ENCODE peak calls at places on chromosomes 13 and 19, in eight cellular contexts. I, E, F, N, Q, B, V and Z are unnamed samples.

GRCh38 chr13:40558656-40559055 is 107.8 kb downstream of the FOXO1 start:
- DNase-seq in I (no peak), E (no peak), F (no peak), N (no peak), Q (peak), B (no peak), V (no peak), Z (no peak)

GRCh38 chr19:9970481-9970880 is 34.2 kb upstream of the OLFM2 start:
- DNase-seq in I (no peak), E (no peak), F (no peak), N (no peak), Q (no peak), B (no peak), V (no peak), Z (no peak)

GRCh38 chr13:29428310-29428991 is 167.0 kb downstream of the SLC7A1 start:
- DNase-seq in I (no peak), E (no peak), F (no peak), N (no peak), Q (no peak), B (no peak), V (no peak), Z (no peak)

GRCh38 chr19:28705008-28705407 is 507.9 kb downstream of the UQCRFS1 start:
- DNase-seq in I (no peak), E (no peak), F (no peak), N (peak), Q (peak), B (peak), V (no peak), Z (no peak)

GRCh38 chr13:111216166-111216960 is 101.3 kb downstream of the ARHGEF7 start:
- DNase-seq in I (no peak), E (no peak), F (no peak), N (peak), Q (peak), B (peak), V (no peak), Z (no peak)

GRCh38 chr19:33373701-33374405 is at the start of gene CEBPG:
- DNase-seq in I (no peak), E (no peak), F (peak), N (peak), Q (peak), B (peak), V (peak), Z (no peak)

GRCh38 chr19:27966390-27966816 is 1246.5 kb downstream of the UQCRFS1 start:
- DNase-seq in I (no peak), E (no peak), F (no peak), N (peak), Q (peak), B (peak), V (no peak), Z (no peak)

GRCh38 chr19:35955881-35956634 is 19.9 kb downstream of the LRFN3 start:
- DNase-seq in I (no peak), E (no peak), F (no peak), N (no peak), Q (no peak), B (no peak), V (no peak), Z (no peak)

GRCh38 chr13:111789420-111789819 is 277.5 kb upstream of the SOX1 start:
- DNase-seq in I (no peak), E (no peak), F (peak), N (no peak), Q (no peak), B (no peak), V (no peak), Z (no peak)

GRCh38 chr13:77509221-77509620 is 26.3 kb upstream of the SCEL start:
- DNase-seq in I (no peak), E (no peak), F (no peak), N (peak), Q (peak), B (peak), V (no peak), Z (no peak)

GRCh38 chr19:7636691-7637373 is at the start of gene STXBP2:
- DNase-seq in I (peak), E (no peak), F (no peak), N (no peak), Q (peak), B (no peak), V (no peak), Z (peak)

GRCh38 chr13:98775844-98776598 is 23.5 kb upstream of the SLC15A1 start:
- DNase-seq in I (no peak), E (no peak), F (no peak), N (no peak), Q (peak), B (peak), V (no peak), Z (no peak)

GRCh38 chr13:43572601-43573360 is 214.0 kb downstream of the ENOX1 start:
- DNase-seq in I (no peak), E (no peak), F (no peak), N (peak), Q (peak), B (peak), V (no peak), Z (no peak)

GRCh38 chr13:105984236-105984635 is 551.2 kb downstream of the EFNB2 start:
- DNase-seq in I (no peak), E (no peak), F (no peak), N (no peak), Q (no peak), B (no peak), V (no peak), Z (no peak)

GRCh38 chr13:53822136-53822535 is 793.5 kb downstream of the OLFM4 start:
- DNase-seq in I (no peak), E (no peak), F (no peak), N (no peak), Q (no peak), B (no peak), V (no peak), Z (no peak)

GRCh38 chr13:74325106-74325505 is 190.9 kb upstream of the KLF12 start:
- DNase-seq in I (no peak), E (no peak), F (no peak), N (peak), Q (peak), B (peak), V (peak), Z (peak)

GRCh38 chr19:51256053-51256682 is 5.3 kb downstream of the SIGLECL1 start:
- DNase-seq in I (no peak), E (no peak), F (no peak), N (no peak), Q (no peak), B (no peak), V (no peak), Z (no peak)

GRCh38 chr13:98576215-98576945 is 527 bp downstream of the STK24 start:
- DNase-seq in I (peak), E (no peak), F (peak), N (no peak), Q (no peak), B (no peak), V (peak), Z (no peak)

GRCh38 chr19:46133101-46133627 is 8.7 kb upstream of the IGFL3 start:
- DNase-seq in I (no peak), E (no peak), F (no peak), N (peak), Q (peak), B (peak), V (peak), Z (peak)

GRCh38 chr19:10270616-10271394 is at the start of gene ICAM1:
- DNase-seq in I (peak), E (peak), F (no peak), N (peak), Q (peak), B (peak), V (peak), Z (no peak)

GRCh38 chr13:98549006-98549727 is 27.7 kb downstream of the STK24 start:
- DNase-seq in I (no peak), E (no peak), F (no peak), N (peak), Q (peak), B (peak), V (no peak), Z (no peak)

GRCh38 chr13:44974056-44974798 is 15.0 kb downstream of the NUFIP1 start:
- DNase-seq in I (peak), E (no peak), F (no peak), N (peak), Q (peak), B (peak), V (no peak), Z (no peak)

GRCh38 chr19:19615086-19615485 is 3.4 kb downstream of the PBX4 start:
- DNase-seq in I (no peak), E (no peak), F (no peak), N (no peak), Q (no peak), B (no peak), V (no peak), Z (no peak)

GRCh38 chr13:51721485-51721884 is 82.5 kb downstream of the DHRS12 start:
- DNase-seq in I (no peak), E (no peak), F (no peak), N (peak), Q (no peak), B (no peak), V (peak), Z (no peak)

GRCh38 chr13:28324181-28324789 is 170.6 kb downstream of the FLT1 start:
- DNase-seq in I (peak), E (no peak), F (no peak), N (peak), Q (peak), B (peak), V (peak), Z (peak)

GRCh38 chr19:41194157-41194552 is 1.1 kb downstream of the CYP2S1 start:
- DNase-seq in I (no peak), E (no peak), F (no peak), N (no peak), Q (no peak), B (no peak), V (no peak), Z (no peak)

GRCh38 chr13:44197791-44198770 is 175.5 kb upstream of the SERP2 start:
- DNase-seq in I (peak), E (no peak), F (no peak), N (peak), Q (peak), B (peak), V (no peak), Z (no peak)

GRCh38 chr19:10193666-10194499 is 870 bp downstream of the DNMT1 start:
- DNase-seq in I (no peak), E (no peak), F (peak), N (peak), Q (peak), B (peak), V (no peak), Z (no peak)

GRCh38 chr13:100657881-100658315 is 16.7 kb downstream of the TMTC4 start:
- DNase-seq in I (no peak), E (no peak), F (no peak), N (no peak), Q (no peak), B (no peak), V (no peak), Z (no peak)

GRCh38 chr19:22422220-22422619 is at the start of gene ZNF98:
- DNase-seq in I (no peak), E (no peak), F (no peak), N (no peak), Q (peak), B (no peak), V (peak), Z (no peak)

GRCh38 chr19:35060160-35060855 is 18.8 kb downstream of the HPN start:
- DNase-seq in I (no peak), E (no peak), F (no peak), N (no peak), Q (no peak), B (no peak), V (no peak), Z (no peak)

GRCh38 chr19:39927524-39928356 is 6.7 kb downstream of the FCGBP start:
- DNase-seq in I (no peak), E (no peak), F (no peak), N (no peak), Q (no peak), B (no peak), V (no peak), Z (no peak)

GRCh38 chr19:53131732-53132131 is 978 bp downstream of the ZNF415 start:
- DNase-seq in I (no peak), E (no peak), F (no peak), N (no peak), Q (no peak), B (no peak), V (no peak), Z (no peak)
- H3K4me3 ChIP-seq in I (no peak), E (peak), F (peak), N (no peak), Q (no peak), B (peak), V (peak), Z (peak)

GRCh38 chr13:23979361-23980159 is 82.3 kb upstream of the C1QTNF9B start:
- DNase-seq in I (peak), E (peak), F (peak), N (peak), Q (peak), B (peak), V (peak), Z (no peak)
- H3K4me3 ChIP-seq in I (peak), E (peak), F (peak), N (peak), Q (peak), B (peak), V (peak), Z (peak)

DNA sequence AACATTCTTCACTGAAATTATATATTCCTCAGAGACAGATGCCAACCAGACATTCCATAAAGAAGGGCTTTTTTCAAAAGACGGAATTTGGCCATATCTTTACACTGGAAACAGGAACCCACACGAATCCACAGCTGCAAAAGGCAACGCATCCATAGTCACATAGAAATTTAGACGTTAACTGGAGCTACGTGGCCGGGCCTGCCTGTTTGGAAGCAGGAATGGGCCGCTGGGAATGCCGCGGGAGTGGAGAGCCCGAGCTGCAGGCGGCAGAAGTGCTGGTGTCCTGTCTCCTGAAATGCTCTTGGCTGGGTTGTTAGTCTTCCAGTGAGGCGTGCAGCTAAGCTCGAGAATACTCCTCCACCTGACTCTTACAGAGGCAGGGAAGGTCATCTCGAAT is 122.2 kb downstream of the KL start:
- DNase-seq in I (no peak), E (no peak), F (no peak), N (no peak), Q (no peak), B (no peak), V (no peak), Z (no peak)
- H3K4me3 ChIP-seq in I (no peak), E (no peak), F (no peak), N (no peak), Q (no peak), B (no peak), V (no peak), Z (no peak)

GRCh38 chr13:114151565-114152284 is 19.3 kb upstream of the RASA3 start:
- DNase-seq in I (no peak), E (no peak), F (peak), N (no peak), Q (no peak), B (no peak), V (no peak), Z (no peak)
- H3K4me3 ChIP-seq in I (no peak), E (no peak), F (no peak), N (no peak), Q (no peak), B (no peak), V (no peak), Z (no peak)

GRCh38 chr19:38211206-38211605 is 12.8 kb downstream of the DPF1 start:
- DNase-seq in I (no peak), E (no peak), F (no peak), N (no peak), Q (no peak), B (no peak), V (no peak), Z (no peak)

GRCh38 chr19:38210458-38210987 is 13.5 kb downstream of the DPF1 start:
- DNase-seq in I (no peak), E (peak), F (no peak), N (peak), Q (no peak), B (peak), V (peak), Z (no peak)

GRCh38 chr19:38209671-38210457 is 14.2 kb downstream of the DPF1 start:
- DNase-seq in I (no peak), E (peak), F (no peak), N (peak), Q (peak), B (peak), V (peak), Z (no peak)

GRCh38 chr19:38213469-38213868 is 10.6 kb downstream of the DPF1 start:
- DNase-seq in I (no peak), E (no peak), F (no peak), N (no peak), Q (no peak), B (no peak), V (no peak), Z (no peak)

DNA sequence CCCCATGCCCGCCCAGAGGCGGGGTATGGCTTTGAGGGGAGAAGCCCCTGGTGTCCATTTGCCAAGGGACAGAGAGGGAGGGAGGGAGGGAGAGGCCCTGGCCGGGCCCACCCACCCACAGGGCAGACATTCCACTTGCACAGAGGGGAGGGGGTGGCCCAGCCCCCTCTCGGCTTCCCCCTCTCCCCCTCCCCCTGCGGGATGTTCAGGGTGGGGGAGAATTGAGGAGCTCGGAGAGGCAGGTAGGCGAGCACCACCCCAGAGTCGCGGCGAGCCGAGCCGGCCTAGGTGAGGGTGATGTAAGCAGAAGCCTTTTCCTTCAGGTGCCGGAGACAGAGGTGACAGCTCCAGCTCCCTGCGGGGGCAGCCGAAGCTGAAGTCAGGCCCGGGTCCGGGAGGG is 12.2 kb downstream of the DPF1 start:
- DNase-seq in I (no peak), E (no peak), F (no peak), N (no peak), Q (no peak), B (no peak), V (no peak), Z (no peak)
- H3K4me3 ChIP-seq in I (no peak), E (no peak), F (no peak), N (no peak), Q (no peak), B (no peak), V (no peak), Z (no peak)